ENCODE peak calls at places on chromosomes 7 and 10, in ten cellular contexts. S, X, V, D, H, I, C, O, L and F are unnamed samples.

GRCh38 chr7:111571720-111572119 is 9.4 kb upstream of the IMMP2L start:
- DNase-seq in C (no peak), X (no peak), S (no peak), I (no peak), O (no peak), L (no peak), H (no peak), V (no peak), D (no peak), F (no peak)

GRCh38 chr10:26780793-26781601 is 79.8 kb downstream of the ABI1 start:
- DNase-seq in S (no peak), H (peak), V (peak), C (peak), L (no peak), D (no peak), X (peak), O (peak), I (peak), F (peak)

GRCh38 chr7:70711441-70711840 is 420.5 kb upstream of the GALNT17 start:
- DNase-seq in C (no peak), O (no peak), V (no peak), I (no peak), X (no peak), H (no peak), S (no peak), L (no peak), D (no peak), F (no peak)

GRCh38 chr10:96244354-96244753 is 27.0 kb downstream of the BLNK start:
- DNase-seq in S (peak), C (peak), O (no peak), D (no peak), L (no peak), H (no peak), I (no peak), X (no peak), V (no peak), F (peak)

GRCh38 chr7:107450970-107451369 is 18.9 kb upstream of the GPR22 start:
- DNase-seq in H (no peak), I (no peak), L (no peak), X (no peak), S (no peak), D (no peak), C (no peak), V (no peak), O (no peak), F (no peak)

GRCh38 chr10:73887038-73888015 is 13.0 kb upstream of the CAMK2G start:
- DNase-seq in C (no peak), I (peak), X (peak), H (peak), S (peak), V (peak), O (no peak), D (no peak), L (peak), F (no peak)

GRCh38 chr7:129298268-129298893 is 73.6 kb downstream of the AHCYL2 start:
- DNase-seq in I (peak), X (peak), S (peak), L (no peak), O (peak), C (peak), H (peak), D (no peak), V (no peak), F (peak)

GRCh38 chr7:74061840-74062539 is 21.6 kb upstream of the LIMK1 start:
- DNase-seq in D (no peak), I (peak), O (peak), S (peak), V (peak), X (peak), H (peak), L (peak), C (peak), F (peak)

GRCh38 chr10:122157451-122157850 is 113.6 kb upstream of the BTBD16 start:
- DNase-seq in V (no peak), X (no peak), D (no peak), S (no peak), C (no peak), H (no peak), L (no peak), I (peak), O (no peak), F (no peak)

GRCh38 chr7:77538908-77539212 is 1.8 kb downstream of the PTPN12 start:
- DNase-seq in X (no peak), C (no peak), O (no peak), D (no peak), H (no peak), V (no peak), S (no peak), L (no peak), I (no peak), F (no peak)

GRCh38 chr10:6269953-6270867 is 67.5 kb downstream of the PFKFB3 start:
- DNase-seq in C (peak), D (no peak), V (no peak), L (no peak), H (no peak), I (no peak), O (no peak), S (peak), X (no peak), F (peak)

GRCh38 chr7:19482628-19483027 is 226.2 kb downstream of the POLR1F start:
- DNase-seq in H (no peak), V (no peak), S (no peak), L (no peak), X (no peak), I (peak), C (no peak), O (no peak), D (no peak), F (no peak)

GRCh38 chr7:117872565-117873055 is 631 bp downstream of the CTTNBP2 start:
- DNase-seq in O (no peak), X (peak), S (peak), H (peak), V (no peak), I (no peak), C (no peak), D (peak), L (peak), F (no peak)

GRCh38 chr7:93218997-93219827 is 7.1 kb downstream of the HEPACAM2 start:
- DNase-seq in C (no peak), D (no peak), O (no peak), V (no peak), I (no peak), X (no peak), H (no peak), S (no peak), L (no peak), F (no peak)

GRCh38 chr7:91287685-91288084 is 23.5 kb downstream of the FZD1 start:
- DNase-seq in X (peak), L (peak), D (no peak), I (no peak), V (no peak), H (no peak), C (no peak), S (no peak), O (no peak), F (no peak)
- TF ChIP-seq CTCF in X (peak), L (no peak), D (no peak), I (no peak), V (no peak), H (no peak), C (no peak), S (no peak), O (no peak), F (no peak)

DNA sequence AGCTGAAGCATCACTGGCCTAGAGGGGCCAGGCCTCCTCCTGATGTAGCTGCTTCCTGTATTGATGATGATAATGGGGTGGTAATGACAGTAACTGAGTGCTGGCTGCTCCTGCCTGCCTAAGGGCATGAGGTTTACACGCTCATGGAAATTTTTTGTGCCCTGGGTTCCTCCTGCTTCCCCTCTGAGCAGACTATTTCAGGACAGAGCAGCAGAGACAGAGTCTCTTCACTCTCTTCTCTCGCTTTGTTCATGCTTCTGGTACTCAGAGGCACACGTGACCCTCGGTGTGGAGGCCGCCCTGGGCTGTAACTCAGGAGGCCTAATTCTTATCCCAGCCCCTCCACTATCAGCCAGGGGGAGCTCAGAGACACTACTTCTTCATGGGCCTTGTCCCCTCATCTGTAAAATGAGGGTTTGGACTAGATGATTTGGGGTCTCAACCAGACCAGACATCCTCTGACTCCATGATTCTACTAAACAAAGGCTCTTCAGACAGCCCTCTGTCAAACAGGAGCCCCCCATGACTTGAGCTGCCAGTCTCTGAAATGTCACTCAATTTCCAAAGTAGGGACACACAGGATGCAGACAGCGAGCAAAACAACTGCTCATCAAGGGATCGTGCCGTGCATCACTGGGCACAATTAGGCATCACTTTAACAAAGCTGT is 27.7 kb downstream of the LRRC20 start:
- DNase-seq in X (no peak), O (no peak), S (no peak), I (no peak), C (peak), V (no peak), D (no peak), L (no peak), H (no peak), F (no peak)
- H3K4me3 ChIP-seq in X (no peak), O (no peak), S (no peak), I (no peak), C (peak), V (no peak), D (no peak), L (no peak), H (no peak), F (peak)

DNA sequence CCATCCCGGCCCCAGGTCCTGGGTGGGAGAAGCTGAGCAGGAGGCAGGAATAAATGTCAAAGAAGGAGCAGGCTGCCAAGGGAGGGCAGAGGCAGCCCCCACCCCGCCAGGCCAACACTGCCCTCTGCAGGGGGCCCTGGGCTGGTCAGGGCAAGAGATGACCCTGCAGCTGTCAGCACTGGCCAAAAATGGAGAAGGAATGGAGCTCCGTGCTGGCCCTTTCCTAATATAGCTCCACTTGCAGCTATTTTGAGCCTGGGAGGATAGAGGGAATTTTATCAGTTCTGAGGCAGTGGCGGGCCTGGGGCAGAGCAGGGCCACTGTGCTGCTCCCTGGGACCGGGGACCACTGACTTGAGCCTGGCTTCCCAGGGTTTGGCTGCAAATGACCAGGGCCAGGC is 16.0 kb downstream of the LDB3 start:
- DNase-seq in I (peak), L (peak), C (no peak), S (no peak), X (no peak), H (peak), D (no peak), V (no peak), O (no peak), F (no peak)
- TF ChIP-seq CTCF in I (peak), L (peak), C (no peak), S (no peak), X (peak), H (peak), D (peak), V (peak), O (no peak), F (peak)

DNA sequence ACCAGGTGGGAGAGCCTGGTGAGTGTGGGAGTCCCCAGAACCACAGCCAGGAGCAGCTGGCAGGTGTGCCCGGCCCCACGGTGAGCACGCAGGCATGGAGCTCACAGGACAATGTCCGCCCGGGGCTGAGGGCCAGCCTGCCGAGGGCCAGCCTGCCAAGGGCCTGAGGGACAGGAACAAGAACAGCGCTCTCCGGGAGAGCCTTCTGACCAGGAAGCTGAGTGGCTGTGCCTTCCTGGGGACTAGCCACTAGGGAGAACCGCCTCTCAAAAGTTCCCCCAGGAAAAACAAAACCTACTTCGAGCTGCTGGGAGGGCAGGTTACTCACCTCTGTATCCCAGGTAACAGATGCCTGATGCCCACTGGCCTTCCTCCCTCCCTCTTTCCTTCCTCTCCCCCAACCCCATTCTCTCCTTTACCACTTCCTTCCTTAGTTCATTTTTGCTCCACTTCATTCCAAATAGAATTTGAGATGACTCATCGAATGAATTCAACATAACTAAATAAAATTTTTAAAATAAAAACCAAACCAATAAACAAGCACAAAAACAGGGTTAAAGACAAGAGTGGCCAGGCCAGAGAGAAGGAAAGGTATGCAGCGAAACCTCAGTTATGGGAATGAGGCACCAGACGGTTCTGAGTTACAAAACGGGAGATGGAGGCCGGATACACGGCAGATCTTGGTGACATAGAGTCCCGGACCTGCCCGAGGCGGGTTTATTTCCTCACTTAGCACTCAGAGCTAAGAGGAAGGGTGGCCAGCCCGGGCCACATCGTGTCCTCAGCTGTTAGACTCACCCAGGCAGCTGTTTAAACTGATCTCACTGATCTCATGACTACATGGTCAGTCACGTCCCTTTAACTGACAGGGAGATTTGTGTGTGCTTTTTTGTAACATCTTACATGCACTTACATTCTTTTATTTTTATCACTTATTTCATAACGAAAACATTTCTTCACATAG is 128.5 kb downstream of the TNS3 start:
- DNase-seq in D (no peak), H (peak), L (peak), S (no peak), V (peak), C (no peak), O (peak), I (peak), X (peak), F (no peak)
- H3K4me3 ChIP-seq in D (no peak), H (no peak), L (peak), S (no peak), V (peak), C (no peak), O (no peak), I (no peak), X (peak), F (no peak)

DNA sequence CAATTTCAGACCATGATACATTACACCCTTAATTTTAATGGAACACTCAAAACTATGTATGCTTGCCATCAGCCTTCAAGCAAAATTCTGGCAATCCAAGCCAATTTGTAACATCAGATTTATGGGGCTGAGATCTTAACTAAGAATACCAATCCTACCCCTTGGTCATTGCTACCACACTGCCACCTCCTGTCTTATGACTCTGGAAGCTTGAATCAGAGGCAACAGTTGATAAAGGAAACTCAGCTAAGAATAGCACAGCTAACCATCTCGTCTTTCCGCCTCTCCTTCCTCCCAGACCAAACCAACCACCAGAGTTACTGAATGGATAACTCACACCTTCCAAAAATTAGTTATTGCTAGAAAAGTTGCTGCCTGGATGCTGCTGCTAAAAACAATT is 7.4 kb downstream of the IGF2BP3 start:
- DNase-seq in I (peak), C (no peak), X (peak), O (no peak), V (no peak), L (no peak), D (no peak), S (no peak), H (peak), F (no peak)
- TF ChIP-seq CTCF in I (peak), C (no peak), X (peak), O (peak), V (peak), L (no peak), D (no peak), S (no peak), H (peak), F (no peak)

GRCh38 chr10:48817141-48817540 is 122.5 kb downstream of the LRRC18 start:
- DNase-seq in D (no peak), C (no peak), H (no peak), L (no peak), V (no peak), S (no peak), I (no peak), O (no peak), X (no peak), F (no peak)
- H3K4me3 ChIP-seq in D (no peak), C (no peak), H (no peak), L (no peak), V (no peak), S (no peak), I (no peak), O (no peak), X (no peak), F (no peak)